ENCODE peak calls at places on chromosomes 4 and X, in seven cellular contexts. N is BE2C, I is esophagus muscularis mucosa, A is Caco-2, V is body of pancreas, O is stomach, L is WERI-Rb-1. D is an unnamed sample.

GRCh38 chr4:95263960-95264359 is 284.8 kb downstream of the UNC5C start:
- DNase-seq in N (no peak), I (no peak), A (no peak), V (no peak), O (no peak), L (no peak), D (no peak)

GRCh38 chr4:103423261-103423660 is 225.1 kb upstream of the CENPE start:
- DNase-seq in N (no peak), I (no peak), A (no peak), V (no peak), O (no peak), L (no peak), D (no peak)

GRCh38 chr4:23384741-23385140 is 505.1 kb downstream of the PPARGC1A start:
- DNase-seq in N (no peak), I (no peak), A (no peak), V (no peak), O (no peak), L (no peak), D (no peak)

GRCh38 chr4:102599887-102600286 is 98.7 kb downstream of the NFKB1 start:
- DNase-seq in N (no peak), I (no peak), A (no peak), V (no peak), O (no peak), L (no peak), D (no peak)

GRCh38 chrX:118513120-118513899 is 17.7 kb downstream of the DOCK11 start:
- DNase-seq in N (no peak), I (no peak), A (no peak), V (no peak), O (no peak), L (no peak), D (no peak)

GRCh38 chr4:88230953-88231835 is 53.2 kb downstream of the PPM1K start:
- DNase-seq in N (no peak), I (peak), A (no peak), V (no peak), O (no peak), L (no peak), D (no peak)

GRCh38 chr4:83150563-83151330 is 36.2 kb upstream of the PLAC8 start:
- DNase-seq in N (no peak), I (no peak), A (no peak), V (no peak), O (peak), L (no peak), D (no peak)

GRCh38 chr4:2800691-2801596 is 8.1 kb downstream of the SH3BP2 start:
- DNase-seq in N (peak), I (no peak), A (no peak), V (peak), O (peak), L (peak), D (no peak)

GRCh38 chr4:8846046-8846720 is 25.5 kb downstream of the HMX1 start:
- DNase-seq in N (no peak), I (no peak), A (no peak), V (peak), O (no peak), L (peak), D (peak)

GRCh38 chrX:69097451-69098236 is 67.6 kb downstream of the PJA1 start:
- DNase-seq in N (no peak), I (no peak), A (no peak), V (no peak), O (no peak), L (no peak), D (no peak)

GRCh38 chr4:2927696-2928075 is 35.5 kb downstream of the NOP14 start:
- DNase-seq in N (no peak), I (no peak), A (no peak), V (peak), O (no peak), L (no peak), D (no peak)

GRCh38 chr4:79906306-79906705 is 166.7 kb downstream of the ANTXR2 start:
- DNase-seq in N (no peak), I (no peak), A (no peak), V (no peak), O (no peak), L (no peak), D (no peak)

GRCh38 chr4:5773271-5773555 is 62.2 kb downstream of the EVC start:
- DNase-seq in N (no peak), I (no peak), A (no peak), V (no peak), O (no peak), L (peak), D (peak)

GRCh38 chr4:152961041-152961751 is 25.1 kb downstream of the FHDC1 start:
- DNase-seq in N (no peak), I (no peak), A (no peak), V (peak), O (no peak), L (no peak), D (no peak)

GRCh38 chrX:136708348-136708747 is 60.4 kb downstream of the CD40LG start:
- DNase-seq in N (no peak), I (no peak), A (no peak), V (no peak), O (no peak), L (no peak), D (no peak)
- TF ChIP-seq CTCF in N (peak), I (peak), A (peak), V (no peak), O (no peak), L (no peak), D (peak)

GRCh38 chr4:54998991-54999390 is 126.4 kb downstream of the KDR start:
- DNase-seq in N (no peak), I (no peak), A (no peak), V (no peak), O (no peak), L (no peak), D (no peak)
- TF ChIP-seq CTCF in N (no peak), I (peak), A (peak), V (no peak), O (peak), L (no peak), D (peak)

GRCh38 chrX:54788446-54788845 is 9.6 kb downstream of the ITIH6 start:
- DNase-seq in N (no peak), I (no peak), A (no peak), V (no peak), O (no peak), L (no peak), D (no peak)
- TF ChIP-seq CTCF in N (no peak), I (no peak), A (no peak), V (no peak), O (no peak), L (no peak), D (no peak)

GRCh38 chr4:37160653-37161052 is 83.9 kb upstream of the NWD2 start:
- DNase-seq in N (no peak), I (no peak), A (no peak), V (no peak), O (no peak), L (no peak), D (no peak)
- TF ChIP-seq CTCF in N (no peak), I (no peak), A (no peak), V (no peak), O (no peak), L (no peak), D (no peak)

D was measured in type B pancreatic cell.